ENCODE peak calls at places on chromosomes 3 and 15, in nine cellular contexts. One of them, this sample, is unnamed.

GRCh38 chr3:125319765-125320164 is 55.4 kb downstream of the ZNF148 start:
- DNase-seq in SIG-M5: no peak
- DNase-seq in NCI-H2171: no peak
- DNase-seq in GM12864: no peak
- DNase-seq in lower lobe of right lung: no peak
- DNase-seq in H1: no peak
- DNase-seq in T-helper 1 cell: no peak
- DNase-seq in tibial nerve: no peak
- DNase-seq in T-helper 2 cell: no peak
- DNase-seq in this sample: no peak

GRCh38 chr15:89121414-89121813 is 33.2 kb downstream of the ABHD2 start:
- DNase-seq in H1: no peak
- DNase-seq in T-helper 2 cell: no peak
- DNase-seq in lower lobe of right lung: no peak
- DNase-seq in GM12864: no peak
- DNase-seq in T-helper 1 cell: no peak
- DNase-seq in SIG-M5: no peak
- DNase-seq in NCI-H2171: no peak
- DNase-seq in tibial nerve: no peak
- DNase-seq in this sample: peak

GRCh38 chr15:75731248-75732100 is 18.8 kb upstream of the CSPG4 start:
- DNase-seq in lower lobe of right lung: peak
- DNase-seq in T-helper 2 cell: no peak
- DNase-seq in T-helper 1 cell: no peak
- DNase-seq in H1: peak
- DNase-seq in NCI-H2171: no peak
- DNase-seq in tibial nerve: no peak
- DNase-seq in GM12864: no peak
- DNase-seq in SIG-M5: no peak
- DNase-seq in this sample: no peak

GRCh38 chr3:69197922-69198540 is 75.6 kb upstream of the LMOD3 start:
- DNase-seq in T-helper 2 cell: peak
- DNase-seq in SIG-M5: no peak
- DNase-seq in T-helper 1 cell: peak
- DNase-seq in NCI-H2171: no peak
- DNase-seq in GM12864: no peak
- DNase-seq in H1: no peak
- DNase-seq in tibial nerve: no peak
- DNase-seq in lower lobe of right lung: no peak
- DNase-seq in this sample: no peak

GRCh38 chr15:101038327-101039003 is 119.3 kb downstream of the LRRK1 start:
- DNase-seq in lower lobe of right lung: no peak
- DNase-seq in T-helper 2 cell: no peak
- DNase-seq in GM12864: no peak
- DNase-seq in NCI-H2171: no peak
- DNase-seq in T-helper 1 cell: no peak
- DNase-seq in tibial nerve: no peak
- DNase-seq in SIG-M5: no peak
- DNase-seq in H1: no peak
- DNase-seq in this sample: no peak

GRCh38 chr3:22960326-22960984 is 242.7 kb upstream of the UBE2E2 start:
- DNase-seq in lower lobe of right lung: no peak
- DNase-seq in NCI-H2171: peak
- DNase-seq in SIG-M5: no peak
- DNase-seq in GM12864: peak
- DNase-seq in T-helper 1 cell: no peak
- DNase-seq in tibial nerve: peak
- DNase-seq in H1: no peak
- DNase-seq in T-helper 2 cell: no peak
- DNase-seq in this sample: peak

GRCh38 chr3:176310641-176311040 is 886.6 kb downstream of the TBL1XR1 start:
- DNase-seq in T-helper 2 cell: no peak
- DNase-seq in SIG-M5: no peak
- DNase-seq in H1: no peak
- DNase-seq in NCI-H2171: no peak
- DNase-seq in T-helper 1 cell: no peak
- DNase-seq in lower lobe of right lung: no peak
- DNase-seq in tibial nerve: no peak
- DNase-seq in GM12864: no peak
- DNase-seq in this sample: no peak

GRCh38 chr3:125431391-125431790 is 56.3 kb upstream of the ZNF148 start:
- DNase-seq in SIG-M5: no peak
- DNase-seq in T-helper 2 cell: no peak
- DNase-seq in NCI-H2171: no peak
- DNase-seq in tibial nerve: no peak
- DNase-seq in H1: no peak
- DNase-seq in T-helper 1 cell: no peak
- DNase-seq in GM12864: no peak
- DNase-seq in lower lobe of right lung: no peak
- DNase-seq in this sample: no peak

GRCh38 chr3:108076564-108076963 is 14.3 kb downstream of the CD47 start:
- DNase-seq in tibial nerve: no peak
- DNase-seq in NCI-H2171: no peak
- DNase-seq in H1: no peak
- DNase-seq in SIG-M5: no peak
- DNase-seq in T-helper 1 cell: no peak
- DNase-seq in T-helper 2 cell: no peak
- DNase-seq in lower lobe of right lung: no peak
- DNase-seq in GM12864: no peak
- DNase-seq in this sample: no peak

GRCh38 chr3:66761093-66761780 is 236.9 kb upstream of the KBTBD8 start:
- DNase-seq in GM12864: no peak
- DNase-seq in NCI-H2171: no peak
- DNase-seq in T-helper 2 cell: no peak
- DNase-seq in H1: no peak
- DNase-seq in tibial nerve: no peak
- DNase-seq in T-helper 1 cell: no peak
- DNase-seq in SIG-M5: no peak
- DNase-seq in lower lobe of right lung: no peak
- DNase-seq in this sample: no peak

GRCh38 chr3:98901032-98901464 is 447 bp downstream of the DCBLD2 start:
- DNase-seq in H1: peak
- DNase-seq in T-helper 2 cell: peak
- DNase-seq in SIG-M5: no peak
- DNase-seq in tibial nerve: peak
- DNase-seq in lower lobe of right lung: peak
- DNase-seq in T-helper 1 cell: no peak
- DNase-seq in NCI-H2171: peak
- DNase-seq in GM12864: no peak
- DNase-seq in this sample: peak

GRCh38 chr3:53081318-53081717 is 35.4 kb upstream of the SFMBT1 start:
- DNase-seq in T-helper 1 cell: no peak
- DNase-seq in T-helper 2 cell: no peak
- DNase-seq in tibial nerve: no peak
- DNase-seq in H1: no peak
- DNase-seq in GM12864: no peak
- DNase-seq in NCI-H2171: no peak
- DNase-seq in lower lobe of right lung: no peak
- DNase-seq in SIG-M5: no peak
- DNase-seq in this sample: no peak

GRCh38 chr3:143693506-143693905 is 154.8 kb downstream of the SLC9A9 start:
- DNase-seq in NCI-H2171: no peak
- DNase-seq in H1: no peak
- DNase-seq in lower lobe of right lung: no peak
- DNase-seq in T-helper 1 cell: no peak
- DNase-seq in tibial nerve: no peak
- DNase-seq in SIG-M5: no peak
- DNase-seq in T-helper 2 cell: no peak
- DNase-seq in GM12864: no peak
- DNase-seq in this sample: no peak

GRCh38 chr3:197302696-197303341 is 4.4 kb upstream of the DLG1 start:
- DNase-seq in T-helper 2 cell: no peak
- DNase-seq in H1: no peak
- DNase-seq in tibial nerve: no peak
- DNase-seq in GM12864: no peak
- DNase-seq in NCI-H2171: no peak
- DNase-seq in SIG-M5: no peak
- DNase-seq in lower lobe of right lung: no peak
- DNase-seq in T-helper 1 cell: no peak
- DNase-seq in this sample: peak

GRCh38 chr3:57292159-57292894 is at the start of gene ASB14:
- DNase-seq in tibial nerve: no peak
- DNase-seq in T-helper 2 cell: no peak
- DNase-seq in H1: no peak
- DNase-seq in SIG-M5: no peak
- DNase-seq in NCI-H2171: no peak
- DNase-seq in lower lobe of right lung: no peak
- DNase-seq in T-helper 1 cell: no peak
- DNase-seq in GM12864: no peak
- DNase-seq in this sample: no peak

GRCh38 chr3:33716227-33716626 is 1.8 kb downstream of the CLASP2 start:
- DNase-seq in NCI-H2171: no peak
- DNase-seq in T-helper 1 cell: no peak
- DNase-seq in T-helper 2 cell: no peak
- DNase-seq in tibial nerve: no peak
- DNase-seq in lower lobe of right lung: no peak
- DNase-seq in SIG-M5: no peak
- DNase-seq in GM12864: no peak
- DNase-seq in H1: no peak
- DNase-seq in this sample: peak

GRCh38 chr3:72664171-72664570 is 184.1 kb downstream of the SHQ1 start:
- DNase-seq in SIG-M5: no peak
- DNase-seq in NCI-H2171: no peak
- DNase-seq in tibial nerve: no peak
- DNase-seq in T-helper 2 cell: no peak
- DNase-seq in T-helper 1 cell: no peak
- DNase-seq in GM12864: no peak
- DNase-seq in H1: no peak
- DNase-seq in lower lobe of right lung: no peak
- DNase-seq in this sample: no peak

GRCh38 chr3:184380210-184380626 is 364 bp downstream of the CHRD start:
- DNase-seq in H1: peak
- DNase-seq in T-helper 2 cell: no peak
- DNase-seq in lower lobe of right lung: peak
- DNase-seq in T-helper 1 cell: no peak
- DNase-seq in NCI-H2171: peak
- DNase-seq in SIG-M5: no peak
- DNase-seq in tibial nerve: no peak
- DNase-seq in GM12864: no peak
- DNase-seq in this sample: no peak

GRCh38 chr3:29922990-29923746 is 642.3 kb downstream of the RBMS3 start:
- DNase-seq in SIG-M5: no peak
- DNase-seq in lower lobe of right lung: no peak
- DNase-seq in T-helper 1 cell: no peak
- DNase-seq in tibial nerve: peak
- DNase-seq in H1: no peak
- DNase-seq in GM12864: no peak
- DNase-seq in T-helper 2 cell: no peak
- DNase-seq in NCI-H2171: no peak
- DNase-seq in this sample: peak

GRCh38 chr3:108223928-108224327 is 1.7 kb upstream of the IFT57 start:
- DNase-seq in T-helper 2 cell: no peak
- DNase-seq in SIG-M5: peak
- DNase-seq in T-helper 1 cell: no peak
- DNase-seq in GM12864: no peak
- DNase-seq in tibial nerve: no peak
- DNase-seq in H1: no peak
- DNase-seq in lower lobe of right lung: no peak
- DNase-seq in NCI-H2171: no peak
- DNase-seq in this sample: no peak

GRCh38 chr3:7876741-7877297 is 624.8 kb upstream of the LMCD1 start:
- DNase-seq in NCI-H2171: no peak
- DNase-seq in SIG-M5: no peak
- DNase-seq in H1: no peak
- DNase-seq in T-helper 1 cell: peak
- DNase-seq in lower lobe of right lung: no peak
- DNase-seq in tibial nerve: no peak
- DNase-seq in GM12864: no peak
- DNase-seq in T-helper 2 cell: peak
- DNase-seq in this sample: no peak

GRCh38 chr3:122615303-122615702 is 37.9 kb downstream of the PARP15 start:
- DNase-seq in GM12864: no peak
- DNase-seq in T-helper 2 cell: no peak
- DNase-seq in T-helper 1 cell: no peak
- DNase-seq in H1: no peak
- DNase-seq in tibial nerve: no peak
- DNase-seq in lower lobe of right lung: no peak
- DNase-seq in SIG-M5: no peak
- DNase-seq in NCI-H2171: no peak
- DNase-seq in this sample: no peak

GRCh38 chr3:39166134-39166710 is 12.8 kb upstream of the CSRNP1 start:
- DNase-seq in tibial nerve: no peak
- DNase-seq in NCI-H2171: no peak
- DNase-seq in T-helper 1 cell: no peak
- DNase-seq in GM12864: no peak
- DNase-seq in SIG-M5: no peak
- DNase-seq in T-helper 2 cell: no peak
- DNase-seq in lower lobe of right lung: no peak
- DNase-seq in H1: no peak
- DNase-seq in this sample: peak

GRCh38 chr15:45200799-45201556 is 13.2 kb upstream of the SHF start:
- DNase-seq in T-helper 1 cell: peak
- DNase-seq in T-helper 2 cell: peak
- DNase-seq in SIG-M5: peak
- DNase-seq in GM12864: peak
- DNase-seq in tibial nerve: peak
- DNase-seq in H1: peak
- DNase-seq in NCI-H2171: peak
- DNase-seq in lower lobe of right lung: peak
- DNase-seq in this sample: peak

GRCh38 chr3:141575879-141576743 is 89.3 kb downstream of the RASA2 start:
- DNase-seq in lower lobe of right lung: no peak
- DNase-seq in H1: no peak
- DNase-seq in SIG-M5: no peak
- DNase-seq in T-helper 2 cell: no peak
- DNase-seq in NCI-H2171: no peak
- DNase-seq in T-helper 1 cell: peak
- DNase-seq in GM12864: no peak
- DNase-seq in tibial nerve: no peak
- DNase-seq in this sample: no peak

GRCh38 chr3:123652346-123652984 is 67.6 kb upstream of the HACD2 start:
- DNase-seq in T-helper 2 cell: no peak
- DNase-seq in tibial nerve: peak
- DNase-seq in lower lobe of right lung: peak
- DNase-seq in NCI-H2171: peak
- DNase-seq in SIG-M5: no peak
- DNase-seq in T-helper 1 cell: peak
- DNase-seq in H1: peak
- DNase-seq in GM12864: no peak
- DNase-seq in this sample: peak

GRCh38 chr3:59043391-59043790 is 6.4 kb downstream of the CFAP20DC start:
- DNase-seq in H1: no peak
- DNase-seq in SIG-M5: no peak
- DNase-seq in T-helper 2 cell: no peak
- DNase-seq in lower lobe of right lung: no peak
- DNase-seq in GM12864: no peak
- DNase-seq in T-helper 1 cell: no peak
- DNase-seq in NCI-H2171: no peak
- DNase-seq in tibial nerve: no peak
- DNase-seq in this sample: no peak

GRCh38 chr15:96102631-96103030 is 227.9 kb upstream of the NR2F2 start:
- DNase-seq in T-helper 1 cell: no peak
- DNase-seq in tibial nerve: no peak
- DNase-seq in SIG-M5: no peak
- DNase-seq in NCI-H2171: no peak
- DNase-seq in GM12864: no peak
- DNase-seq in lower lobe of right lung: no peak
- DNase-seq in H1: no peak
- DNase-seq in T-helper 2 cell: no peak
- DNase-seq in this sample: no peak

GRCh38 chr3:102665183-102665582 is 230.4 kb downstream of the ZPLD1 start:
- DNase-seq in NCI-H2171: no peak
- DNase-seq in lower lobe of right lung: no peak
- DNase-seq in H1: no peak
- DNase-seq in GM12864: no peak
- DNase-seq in T-helper 2 cell: no peak
- DNase-seq in T-helper 1 cell: no peak
- DNase-seq in SIG-M5: no peak
- DNase-seq in tibial nerve: no peak
- DNase-seq in this sample: no peak